ENCODE peak calls at places on chromosomes 3 and 15, in eight cellular contexts. U, C, X, F, A, H, D and S are unnamed samples.

GRCh38 chr3:148233403-148233802 is 464.3 kb upstream of the AGTR1 start:
- DNase-seq in U (no peak), C (no peak), X (no peak), F (no peak), A (no peak), H (no peak), D (no peak), S (no peak)

GRCh38 chr3:51391566-51392300 is 648 bp downstream of the RBM15B start:
- DNase-seq in U (no peak), C (no peak), X (peak), F (peak), A (no peak), H (no peak), D (no peak), S (peak)

GRCh38 chr15:80898040-80898439 is 91.6 kb downstream of the MESD start:
- DNase-seq in U (no peak), C (no peak), X (no peak), F (no peak), A (no peak), H (no peak), D (no peak), S (no peak)

GRCh38 chr3:46565113-46565490 is 1.0 kb downstream of the LRRC2 start:
- DNase-seq in U (no peak), C (no peak), X (no peak), F (no peak), A (no peak), H (no peak), D (no peak), S (no peak)

GRCh38 chr15:101609742-101610627 is 42.2 kb downstream of the TM2D3 start:
- DNase-seq in U (no peak), C (no peak), X (no peak), F (no peak), A (no peak), H (no peak), D (no peak), S (no peak)

GRCh38 chr3:78978037-78978436 is 789.8 kb downstream of the ROBO1 start:
- DNase-seq in U (no peak), C (no peak), X (no peak), F (no peak), A (no peak), H (no peak), D (no peak), S (no peak)

GRCh38 chr3:7682822-7683229 is 818.8 kb upstream of the LMCD1 start:
- DNase-seq in U (no peak), C (no peak), X (no peak), F (peak), A (no peak), H (no peak), D (no peak), S (no peak)

GRCh38 chr3:98763076-98763475 is at the start of gene ST3GAL6:
- DNase-seq in U (no peak), C (no peak), X (peak), F (peak), A (no peak), H (no peak), D (no peak), S (no peak)